ENCODE peak calls at places on chromosomes 6 and 20, in nine cellular contexts. S, Y, V, E, U, A, M, O and T are unnamed samples.

GRCh38 chr20:3105256-3106137 is 21.0 kb upstream of the AVP start:
- DNase-seq in S (no peak), Y (no peak), V (no peak), E (no peak), U (no peak), A (no peak), M (no peak), O (no peak), T (no peak)

GRCh38 chr20:3364323-3365013 is 43.0 kb downstream of the DNAAF9 start:
- DNase-seq in S (no peak), Y (no peak), V (no peak), E (no peak), U (no peak), A (no peak), M (no peak), O (no peak), T (no peak)

GRCh38 chr20:10179574-10180298 is 38.9 kb upstream of the SNAP25 start:
- DNase-seq in S (no peak), Y (no peak), V (peak), E (no peak), U (no peak), A (no peak), M (peak), O (peak), T (peak)

GRCh38 chr6:19554356-19555225 is 282.6 kb upstream of the ID4 start:
- DNase-seq in S (no peak), Y (no peak), V (no peak), E (no peak), U (no peak), A (no peak), M (no peak), O (no peak), T (no peak)

GRCh38 chr20:33994624-33994913 is 858 bp downstream of the RALY start:
- DNase-seq in S (no peak), Y (no peak), V (no peak), E (no peak), U (no peak), A (no peak), M (no peak), O (no peak), T (no peak)

GRCh38 chr6:155400022-155400965 is 55.3 kb downstream of the NOX3 start:
- DNase-seq in S (no peak), Y (no peak), V (no peak), E (no peak), U (no peak), A (no peak), M (no peak), O (no peak), T (no peak)

GRCh38 chr6:98880486-98880885 is 46.1 kb downstream of the POU3F2 start:
- DNase-seq in S (no peak), Y (no peak), V (no peak), E (no peak), U (no peak), A (no peak), M (no peak), O (no peak), T (no peak)

GRCh38 chr20:59567585-59568508 is 36.5 kb upstream of the PHACTR3 start:
- DNase-seq in S (no peak), Y (no peak), V (no peak), E (no peak), U (no peak), A (no peak), M (no peak), O (no peak), T (no peak)

GRCh38 chr6:4936681-4937041 is 67.2 kb downstream of the RPP40 start:
- DNase-seq in S (no peak), Y (no peak), V (peak), E (no peak), U (no peak), A (no peak), M (no peak), O (peak), T (no peak)

DNA sequence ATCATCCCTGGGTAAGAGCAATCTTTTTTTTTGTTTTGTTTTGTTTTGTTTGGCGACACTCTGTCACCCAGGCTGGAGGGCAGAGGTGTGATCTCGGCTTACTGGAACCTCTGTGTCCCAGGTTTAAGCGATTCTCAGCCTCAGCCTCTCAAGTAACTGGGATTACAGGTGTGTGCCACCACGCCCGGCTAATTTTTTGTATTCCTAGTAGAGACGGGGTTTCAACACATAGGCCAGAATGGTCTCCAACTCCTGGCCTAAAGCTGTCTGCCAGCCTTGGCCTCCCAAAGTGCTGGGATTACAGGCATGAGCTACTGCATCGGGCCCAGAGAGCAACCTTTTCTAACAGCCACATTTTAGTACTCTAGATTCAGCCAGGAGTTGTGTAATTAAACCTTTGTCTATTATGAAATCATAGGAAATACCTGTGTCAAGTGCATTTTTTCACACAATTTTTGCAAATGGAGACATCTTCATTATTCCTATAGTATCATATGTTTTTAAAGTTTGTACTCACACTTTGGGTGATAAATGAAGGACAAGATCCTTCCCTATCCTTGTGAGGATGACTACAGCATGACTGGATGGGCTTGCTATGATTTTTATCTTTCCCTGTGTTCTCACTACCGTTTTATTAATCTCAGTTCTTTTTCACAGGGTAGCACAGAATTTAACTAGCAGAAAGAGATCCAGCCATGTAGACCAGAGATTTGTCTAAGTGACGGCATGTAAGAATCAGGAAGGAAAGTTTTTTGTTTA is 82.6 kb downstream of the OR2B2 start:
- DNase-seq in S (no peak), Y (no peak), V (no peak), E (no peak), U (no peak), A (no peak), M (no peak), O (peak), T (no peak)
- TF ChIP-seq CTCF in S (no peak), Y (no peak), V (no peak), E (no peak), U (no peak), A (no peak), M (no peak), O (no peak), T (no peak)

GRCh38 chr20:25532015-25532751 is 53.1 kb downstream of the NINL start:
- DNase-seq in S (no peak), Y (no peak), V (no peak), E (no peak), U (no peak), A (no peak), M (peak), O (no peak), T (no peak)
- TF ChIP-seq CTCF in S (no peak), Y (peak), V (peak), E (no peak), U (no peak), A (no peak), M (no peak), O (no peak), T (no peak)

GRCh38 chr6:141610741-141611140 is 522.0 kb upstream of the GJE1 start:
- DNase-seq in S (no peak), Y (no peak), V (peak), E (no peak), U (no peak), A (no peak), M (peak), O (peak), T (no peak)
- TF ChIP-seq CTCF in S (no peak), Y (no peak), V (peak), E (peak), U (no peak), A (no peak), M (no peak), O (peak), T (no peak)

DNA sequence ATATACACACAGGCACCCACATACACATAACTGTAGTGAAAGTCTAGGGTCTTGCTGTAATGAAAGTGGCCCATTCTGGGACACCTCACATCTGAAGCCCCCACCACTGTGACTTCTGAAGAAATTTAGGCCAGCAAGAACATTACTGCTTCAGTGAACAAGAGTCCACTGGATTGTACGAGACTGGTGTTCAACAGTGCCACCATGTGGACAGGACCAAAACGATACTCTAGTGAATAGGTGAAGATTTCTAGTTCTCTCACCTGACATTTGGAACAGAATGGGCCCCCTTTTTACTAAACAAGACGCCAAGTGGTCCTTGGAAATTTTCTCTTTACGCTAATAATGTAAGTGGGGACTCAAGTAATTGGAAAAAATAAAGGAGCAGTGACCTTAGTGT is 156.9 kb downstream of the MAFB start:
- DNase-seq in S (no peak), Y (no peak), V (peak), E (no peak), U (no peak), A (no peak), M (peak), O (no peak), T (peak)
- TF ChIP-seq CTCF in S (no peak), Y (no peak), V (peak), E (peak), U (no peak), A (no peak), M (peak), O (no peak), T (peak)

DNA sequence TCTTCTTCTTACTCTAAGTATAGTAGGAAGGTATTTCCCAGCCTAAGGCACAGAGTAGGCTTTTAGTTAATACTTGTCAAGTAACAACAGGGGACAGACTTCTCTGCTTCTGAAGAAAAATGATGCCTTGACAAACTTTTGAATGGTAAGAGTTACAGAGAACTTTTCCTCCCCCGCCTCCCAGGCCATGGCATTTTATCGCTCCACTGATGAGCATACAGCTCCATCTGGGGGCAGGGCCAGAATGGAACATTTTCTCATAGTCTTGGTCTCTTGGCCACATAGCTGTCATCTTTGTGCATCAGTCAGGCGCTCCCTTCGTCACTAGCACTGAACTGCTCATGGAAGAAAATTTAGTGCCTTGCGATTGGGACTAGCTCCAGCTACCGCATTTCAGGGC is 1066.8 kb upstream of the CITED2 start:
- DNase-seq in S (peak), Y (peak), V (peak), E (no peak), U (peak), A (peak), M (peak), O (peak), T (peak)
- TF ChIP-seq CTCF in S (peak), Y (peak), V (peak), E (peak), U (peak), A (peak), M (no peak), O (peak), T (peak)

DNA sequence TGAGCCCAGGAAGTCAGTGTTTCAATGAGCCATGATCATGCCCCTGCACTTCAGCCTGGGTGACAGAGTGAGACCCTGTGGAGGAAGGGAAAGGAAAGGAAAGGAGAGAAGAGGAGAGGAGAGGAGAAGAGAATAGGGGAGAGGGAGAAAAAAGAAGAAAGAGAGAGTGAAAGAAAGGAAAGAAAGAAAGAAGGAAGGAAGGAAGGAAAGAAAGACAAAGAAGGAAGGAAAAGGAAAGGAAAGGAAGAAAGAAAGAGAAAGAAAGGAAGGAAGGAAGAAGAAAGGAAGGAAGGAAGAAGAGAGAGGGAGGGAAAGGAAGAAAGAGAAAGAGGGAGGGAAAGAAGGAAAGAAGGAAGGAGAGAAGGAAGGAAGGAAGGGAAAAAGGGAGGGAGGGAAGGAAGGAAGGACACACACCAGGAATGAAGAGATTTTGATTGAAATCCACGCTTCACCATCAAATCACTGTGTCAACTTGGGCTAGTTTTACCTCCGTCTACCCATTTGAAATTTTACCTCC is 14.3 kb downstream of the WFDC8 start:
- DNase-seq in S (no peak), Y (no peak), V (no peak), E (no peak), U (no peak), A (no peak), M (no peak), O (no peak), T (no peak)
- TF ChIP-seq CTCF in S (no peak), Y (no peak), V (no peak), E (no peak), U (no peak), A (no peak), M (no peak), O (no peak), T (no peak)